ENCODE peak calls at places on chromosomes 12 and 14, in eight cellular contexts. I is PC-3, D is type B pancreatic cell, M is H54, E is EL, F is GM18507, G is RWPE1, R is progenitor cell of endocrine pancreas. Q is an unnamed sample.
A peak's percentile ranks its signal among the peaks of the same experiment; 100 is the strongest.

GRCh38 chr12:1804545-1805332 is 15.6 kb upstream of the LRTM2 start:
- DNase-seq in I (peak; percentile 86), D (peak; percentile 85), M (peak; percentile 96), E (peak; percentile 89), F (peak; percentile 80), G (peak; percentile 86), R (peak; percentile 67), Q (peak; percentile 94)

GRCh38 chr12:104643921-104644669 is 187.3 kb downstream of the CHST11 start:
- DNase-seq in I (no peak), D (no peak), M (no peak), E (no peak), F (no peak), G (no peak), R (no peak), Q (peak; percentile 62)

GRCh38 chr14:96861568-96862310 is 64.6 kb downstream of the VRK1 start:
- DNase-seq in I (no peak), D (no peak), M (no peak), E (no peak), F (no peak), G (no peak), R (no peak), Q (no peak)

GRCh38 chr12:42482820-42483533 is 106.6 kb downstream of the PRICKLE1 start:
- DNase-seq in I (peak; percentile 73), D (peak; percentile 89), M (peak; percentile 80), E (peak; percentile 76), F (peak; percentile 70), G (peak; percentile 80), R (peak; percentile 86), Q (no peak)

GRCh38 chr14:58563981-58564380 is 73.8 kb upstream of the DACT1 start:
- DNase-seq in I (no peak), D (no peak), M (no peak), E (no peak), F (no peak), G (no peak), R (no peak), Q (no peak)

GRCh38 chr12:20040844-20041243 is 327.5 kb upstream of the PDE3A start:
- DNase-seq in I (no peak), D (no peak), M (no peak), E (no peak), F (no peak), G (no peak), R (no peak), Q (no peak)

GRCh38 chr12:104624529-104624928 is 167.8 kb downstream of the CHST11 start:
- DNase-seq in I (no peak), D (no peak), M (no peak), E (no peak), F (no peak), G (no peak), R (no peak), Q (no peak)

GRCh38 chr14:99001241-99001640 is 270.8 kb downstream of the BCL11B start:
- DNase-seq in I (no peak), D (no peak), M (no peak), E (no peak), F (no peak), G (no peak), R (no peak), Q (no peak)

GRCh38 chr14:69909831-69910550 is 30.8 kb downstream of the SMOC1 start:
- DNase-seq in I (no peak), D (no peak), M (no peak), E (no peak), F (no peak), G (no peak), R (no peak), Q (no peak)

GRCh38 chr12:20369164-20370000 is 1.0 kb downstream of the PDE3A start:
- DNase-seq in I (no peak), D (peak; percentile 79), M (no peak), E (peak; percentile 79), F (no peak), G (no peak), R (peak; percentile 74), Q (peak; percentile 33)

GRCh38 chr12:47837190-47838171 is 17.8 kb upstream of the HDAC7 start:
- DNase-seq in I (peak; percentile 89), D (no peak), M (peak; percentile 84), E (peak; percentile 74), F (no peak), G (peak; percentile 84), R (peak; percentile 60), Q (peak; percentile 44)

GRCh38 chr12:82685721-82686222 is 934 bp upstream of the TMTC2 start:
- DNase-seq in I (peak; percentile 97), D (peak; percentile 93), M (peak; percentile 60), E (peak; percentile 86), F (peak; percentile 52), G (peak; percentile 83), R (peak; percentile 91), Q (peak; percentile 80)

GRCh38 chr12:19964549-19964948 is 403.8 kb upstream of the PDE3A start:
- DNase-seq in I (no peak), D (no peak), M (no peak), E (peak; percentile 51), F (no peak), G (no peak), R (no peak), Q (no peak)

GRCh38 chr12:38158428-38159091 is 158.0 kb upstream of the ALG10B start:
- DNase-seq in I (no peak), D (no peak), M (no peak), E (no peak), F (no peak), G (no peak), R (no peak), Q (no peak)

Q was measured in HL-60.